ENCODE peak calls at places on chromosomes 6 and 20, in ten cellular contexts. B is central memory CD4-positive, alpha-beta T cell; I is HTR-8/SVneo; V is HEK293T; Z is NCI-H1105 treated with DMSO at 0.1 percent for 48 hours; J is activated naive CD4-positive, alpha-beta T cell treated with anti-CD3 and anti-CD28 coated beads, Interleukin-2, amount 10 ng/mL, durations not matched to agents 7 days and 5 days; O is T-cell; U is stimulated activated naive CD4-positive, alpha-beta T cell; N is activated CD4-positive, CD25-positive, alpha-beta regulatory T cell treated with anti-CD3 and anti-CD28 coated beads, Interleukin-2, amount 50 U/mL, for 16 hours; M is progenitor cell of endocrine pancreas. T is an unnamed sample.

GRCh38 chr20:45229264-45230056 is 8.3 kb downstream of the SEMG2 start:
- DNase-seq in B (no peak), I (peak), V (peak), Z (peak), J (peak), O (no peak), U (no peak), N (no peak), M (no peak), T (peak)

GRCh38 chr20:62156254-62156556 is 12.6 kb downstream of the SS18L1 start:
- DNase-seq in B (no peak), I (no peak), V (no peak), Z (no peak), J (no peak), O (no peak), U (no peak), N (no peak), M (no peak), T (no peak)

GRCh38 chr6:138485005-138485545 is 14.2 kb downstream of the NHSL1 start:
- DNase-seq in B (no peak), I (no peak), V (no peak), Z (peak), J (no peak), O (no peak), U (no peak), N (no peak), M (no peak), T (no peak)

GRCh38 chr6:158506577-158506976 is 53.3 kb upstream of the TMEM181 start:
- DNase-seq in B (no peak), I (peak), V (peak), Z (no peak), J (no peak), O (no peak), U (no peak), N (no peak), M (peak), T (no peak)

GRCh38 chr6:38567436-38567835 is 72.3 kb downstream of the BTBD9 start:
- DNase-seq in B (no peak), I (peak), V (no peak), Z (peak), J (no peak), O (no peak), U (no peak), N (no peak), M (no peak), T (no peak)

GRCh38 chr6:9397981-9398559 is 962.7 kb upstream of the SLC35B3 start:
- DNase-seq in B (no peak), I (peak), V (no peak), Z (peak), J (no peak), O (no peak), U (no peak), N (no peak), M (no peak), T (no peak)

GRCh38 chr6:138115877-138116660 is 8.8 kb upstream of the PERP start:
- DNase-seq in B (peak), I (peak), V (peak), Z (peak), J (peak), O (peak), U (peak), N (peak), M (no peak), T (peak)

GRCh38 chr20:23320317-23320716 is 30.3 kb upstream of the NXT1 start:
- DNase-seq in B (no peak), I (no peak), V (peak), Z (no peak), J (no peak), O (no peak), U (no peak), N (no peak), M (no peak), T (no peak)

GRCh38 chr6:32666420-32667300 is at the start of gene HLA-DQB1:
- DNase-seq in B (peak), I (peak), V (peak), Z (no peak), J (peak), O (no peak), U (peak), N (peak), M (peak), T (peak)

GRCh38 chr20:20134941-20135572 is 82.7 kb downstream of the CFAP61 start:
- DNase-seq in B (no peak), I (no peak), V (no peak), Z (no peak), J (no peak), O (no peak), U (no peak), N (no peak), M (no peak), T (no peak)

GRCh38 chr6:106159531-106159940 is 73.4 kb downstream of the PRDM1 start:
- DNase-seq in B (no peak), I (peak), V (no peak), Z (no peak), J (no peak), O (no peak), U (no peak), N (no peak), M (no peak), T (no peak)

T was measured in GM10248.